ENCODE peak calls at places on chromosomes 5 and 9, in four cellular contexts. P is amygdala, N is fibroblast of pulmonary artery, C is uterus. X is an unnamed sample.
A peak's percentile ranks its signal among the peaks of the same experiment; 100 is the strongest.

GRCh38 chr9:93468763-93469456 is 15.5 kb upstream of the FAM120AOS start:
- DNase-seq in P (no peak), N (peak; percentile 56), C (peak; percentile 30), X (no peak)

GRCh38 chr9:130172858-130173461 is 756 bp downstream of the NCS1 start:
- DNase-seq in P (no peak), N (no peak), C (no peak), X (no peak)

GRCh38 chr5:3954189-3954588 is 358.6 kb downstream of the IRX1 start:
- DNase-seq in P (no peak), N (no peak), C (no peak), X (no peak)

GRCh38 chr5:160506006-160507004 is 84.7 kb downstream of the PTTG1 start:
- DNase-seq in P (peak; percentile 43), N (peak; percentile 67), C (no peak), X (no peak)

GRCh38 chr9:93190133-93190525 is 6.2 kb downstream of the WNK2 start:
- DNase-seq in P (no peak), N (no peak), C (no peak), X (no peak)

GRCh38 chr9:74645007-74645639 is 148.0 kb downstream of the RORB start:
- DNase-seq in P (no peak), N (peak; percentile 21), C (no peak), X (peak; percentile 9)

GRCh38 chr9:91546574-91546973 is 122.9 kb upstream of the NFIL3 start:
- DNase-seq in P (no peak), N (peak; percentile 13), C (no peak), X (peak; percentile 66)

GRCh38 chr5:132466453-132467291 is 23.9 kb downstream of the IRF1 start:
- DNase-seq in P (no peak), N (peak; percentile 42), C (no peak), X (no peak)

GRCh38 chr5:71699751-71700150 is 19.3 kb upstream of the CARTPT start:
- DNase-seq in P (no peak), N (no peak), C (no peak), X (no peak)

GRCh38 chr5:73709536-73710129 is 83.6 kb downstream of the ARHGEF28 start:
- DNase-seq in P (no peak), N (peak; percentile 22), C (no peak), X (peak; percentile 45)

X was measured in renal cortical epithelial cell.